ENCODE peak calls at places on chromosomes 5 and 9, in five cellular contexts. G is thoracic aorta, E is PC-9, Q is bronchial epithelial cell, A is AG04449. U is an unnamed sample.

GRCh38 chr5:56166671-56167070 is 66.5 kb downstream of the ANKRD55 start:
- DNase-seq in Q (peak), E (no peak), G (no peak), A (no peak), U (no peak)

GRCh38 chr5:83408719-83409118 is 62.8 kb upstream of the VCAN start:
- DNase-seq in Q (no peak), G (no peak), A (no peak), E (no peak), U (no peak)

GRCh38 chr9:115593587-115594091 is 475.7 kb upstream of the TNC start:
- DNase-seq in A (no peak), G (no peak), E (no peak), Q (peak), U (no peak)

GRCh38 chr5:122924719-122925395 is 79.4 kb downstream of the SNX24 start:
- DNase-seq in E (no peak), A (no peak), G (no peak), Q (no peak), U (no peak)

GRCh38 chr9:5843450-5844249 is 10.7 kb upstream of the ERMP1 start:
- DNase-seq in E (peak), Q (peak), G (no peak), A (no peak), U (peak)

GRCh38 chr5:172115541-172115982 is 72.5 kb downstream of the STK10 start:
- DNase-seq in A (no peak), Q (no peak), E (no peak), G (no peak), U (no peak)

GRCh38 chr5:51472472-51472871 is 89.2 kb downstream of the ISL1 start:
- DNase-seq in G (no peak), E (no peak), Q (no peak), A (no peak), U (no peak)

GRCh38 chr5:104062495-104063377 is 500.1 kb upstream of the NUDT12 start:
- DNase-seq in G (no peak), A (no peak), Q (peak), E (no peak), U (no peak)

GRCh38 chr9:69122086-69122390 is 52.0 kb upstream of the TJP2 start:
- DNase-seq in A (no peak), E (peak), G (no peak), Q (peak), U (no peak)

GRCh38 chr5:170380361-170380951 is 8.7 kb downstream of the KCNMB1 start:
- DNase-seq in G (no peak), A (no peak), Q (no peak), E (peak), U (no peak)

GRCh38 chr9:1222511-1222910 is 172.4 kb downstream of the DMRT2 start:
- DNase-seq in A (no peak), E (no peak), Q (peak), G (no peak), U (no peak)

GRCh38 chr9:34689512-34689911 is 1.6 kb downstream of the CCL19 start:
- DNase-seq in Q (no peak), A (no peak), G (no peak), E (no peak), U (no peak)

GRCh38 chr5:72106922-72107873 is at the start of gene MAP1B:
- DNase-seq in E (peak), G (no peak), A (no peak), Q (no peak), U (no peak)

GRCh38 chr9:131257266-131258025 is 18.9 kb downstream of the FAM78A start:
- DNase-seq in Q (no peak), A (no peak), G (no peak), E (no peak), U (no peak)

GRCh38 chr5:34630596-34630995 is 25.5 kb upstream of the RAI14 start:
- DNase-seq in A (no peak), Q (no peak), G (no peak), E (no peak), U (no peak)

GRCh38 chr9:134265078-134265477 is 61.2 kb upstream of the RXRA start:
- DNase-seq in A (no peak), G (no peak), E (no peak), Q (no peak), U (no peak)

GRCh38 chr9:134264169-134264568 is 62.1 kb upstream of the RXRA start:
- DNase-seq in G (no peak), A (no peak), Q (no peak), E (no peak), U (no peak)

GRCh38 chr9:134268308-134268724 is 57.9 kb upstream of the RXRA start:
- DNase-seq in E (no peak), A (no peak), Q (no peak), G (no peak), U (no peak)

GRCh38 chr9:134267305-134268265 is 58.7 kb upstream of the RXRA start:
- DNase-seq in Q (no peak), E (no peak), A (no peak), G (no peak), U (no peak)

DNA sequence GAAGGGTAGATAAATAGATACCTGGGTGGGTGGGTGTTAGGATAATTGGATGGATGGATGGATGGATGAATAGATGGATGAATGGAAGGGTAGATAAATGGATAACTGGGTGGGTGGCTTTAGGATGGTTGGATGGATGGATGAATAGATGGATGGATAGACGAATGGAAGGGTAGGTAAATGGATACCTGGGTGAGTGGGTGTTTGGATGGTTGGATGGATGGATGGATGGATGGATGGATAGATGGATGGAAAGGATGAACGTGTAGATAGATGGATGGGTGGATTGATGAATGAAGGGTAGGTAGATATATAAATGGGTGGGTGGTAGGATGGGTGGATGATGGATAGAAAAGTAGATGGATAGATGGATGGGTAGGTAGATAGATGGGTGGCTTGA is 59.8 kb upstream of the RXRA start:
- DNase-seq in Q (no peak), A (no peak), E (no peak), G (no peak), U (no peak)
- H3K4me3 ChIP-seq in Q (no peak), A (no peak), E (no peak), G (no peak), U (no peak)

GRCh38 chr9:113568481-113569321 is 105.2 kb downstream of the RGS3 start:
- DNase-seq in Q (no peak), G (no peak), E (no peak), A (no peak), U (no peak)
- H3K4me3 ChIP-seq in Q (no peak), G (peak), E (no peak), A (no peak), U (no peak)

GRCh38 chr9:72575673-72576072 is 54.3 kb downstream of the TMC1 start:
- DNase-seq in G (no peak), A (no peak), Q (no peak), E (no peak), U (no peak)

GRCh38 chr9:72579880-72580570 is 58.6 kb downstream of the TMC1 start:
- DNase-seq in A (no peak), Q (peak), G (no peak), E (peak), U (no peak)

GRCh38 chr9:72576087-72576486 is 54.7 kb downstream of the TMC1 start:
- DNase-seq in E (no peak), G (no peak), Q (no peak), A (no peak), U (no peak)

GRCh38 chr9:72579190-72579589 is 57.8 kb downstream of the TMC1 start:
- DNase-seq in G (no peak), A (no peak), Q (peak), E (peak), U (no peak)

GRCh38 chr9:72577212-72577753 is 55.9 kb downstream of the TMC1 start:
- DNase-seq in G (no peak), A (no peak), E (peak), Q (peak), U (no peak)
- H3K4me3 ChIP-seq in G (peak), A (no peak), E (peak), Q (no peak), U (no peak)

GRCh38 chr5:138466900-138467710 is 1.8 kb downstream of the EGR1 start:
- DNase-seq in A (no peak), E (peak), Q (no peak), G (no peak), U (peak)
- H3K4me3 ChIP-seq in A (peak), E (no peak), Q (peak), G (peak), U (no peak)

GRCh38 chr9:32578976-32579375 is 6.0 kb upstream of the NDUFB6 start:
- DNase-seq in A (no peak), E (no peak), G (no peak), Q (no peak), U (no peak)
- H3K4me3 ChIP-seq in A (no peak), E (no peak), G (peak), Q (no peak), U (no peak)

DNA sequence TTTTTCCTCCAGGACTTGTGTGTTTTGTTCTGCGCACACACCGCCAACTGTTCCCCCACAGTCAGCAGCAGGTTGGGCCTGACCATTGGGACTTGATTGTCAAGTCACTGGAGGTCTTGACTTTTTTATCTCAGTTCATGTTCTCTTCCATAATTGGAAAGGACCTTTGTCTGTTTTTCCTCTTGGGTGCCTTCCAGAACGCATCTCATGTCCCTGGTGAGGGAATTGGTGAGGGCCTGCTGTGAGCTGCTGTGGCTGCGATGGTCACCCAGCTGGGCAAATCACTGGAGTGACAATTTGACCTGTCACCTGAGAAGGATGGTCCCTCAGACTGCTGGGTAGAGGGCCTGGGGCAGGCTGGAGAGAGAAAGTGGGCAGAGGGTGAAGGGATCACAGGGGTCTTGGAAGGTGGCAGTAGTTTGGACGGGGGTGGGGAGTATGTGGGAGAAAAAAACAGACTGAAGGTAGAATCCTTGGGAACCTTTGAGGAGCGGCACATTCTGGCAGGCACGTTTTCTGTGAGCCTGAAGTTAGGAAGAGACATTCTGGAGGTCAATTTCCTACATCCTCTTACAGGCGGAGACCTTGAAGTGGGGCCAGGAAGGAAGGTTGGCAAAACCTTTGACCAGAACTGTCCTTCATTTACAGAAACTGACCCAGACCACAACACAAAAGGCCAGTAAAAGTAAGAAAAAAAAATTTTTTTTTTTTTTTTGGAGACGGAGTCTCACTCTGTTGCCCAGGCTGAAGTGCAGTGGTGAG is 4.4 kb downstream of the CDK9 start:
- DNase-seq in Q (no peak), A (no peak), G (no peak), E (no peak), U (no peak)
- H3K4me3 ChIP-seq in Q (no peak), A (no peak), G (no peak), E (no peak), U (no peak)

GRCh38 chr9:40913096-40913719 is 215.3 kb downstream of the FOXD4L6 start:
- DNase-seq in E (no peak), A (no peak), Q (no peak), G (no peak), U (no peak)

GRCh38 chr9:40913928-40914673 is 214.4 kb downstream of the FOXD4L6 start:
- DNase-seq in A (no peak), G (no peak), E (no peak), Q (no peak), U (no peak)

GRCh38 chr9:40909821-40910220 is 218.7 kb downstream of the FOXD4L6 start:
- DNase-seq in A (no peak), E (no peak), Q (no peak), G (no peak), U (no peak)

GRCh38 chr9:40914772-40915659 is 213.5 kb downstream of the FOXD4L6 start:
- DNase-seq in E (no peak), Q (no peak), A (no peak), G (no peak), U (no peak)

GRCh38 chr9:40911647-40912046 is 216.8 kb downstream of the FOXD4L6 start:
- DNase-seq in A (no peak), Q (no peak), G (no peak), E (no peak), U (no peak)
- H3K4me3 ChIP-seq in A (no peak), Q (no peak), G (no peak), E (no peak), U (no peak)

GRCh38 chr9:98794802-98795201 is 1.6 kb downstream of the ANKS6 start:
- DNase-seq in G (no peak), Q (no peak), E (no peak), A (no peak), U (no peak)
- H3K4me3 ChIP-seq in G (peak), Q (no peak), E (peak), A (no peak), U (no peak)

DNA sequence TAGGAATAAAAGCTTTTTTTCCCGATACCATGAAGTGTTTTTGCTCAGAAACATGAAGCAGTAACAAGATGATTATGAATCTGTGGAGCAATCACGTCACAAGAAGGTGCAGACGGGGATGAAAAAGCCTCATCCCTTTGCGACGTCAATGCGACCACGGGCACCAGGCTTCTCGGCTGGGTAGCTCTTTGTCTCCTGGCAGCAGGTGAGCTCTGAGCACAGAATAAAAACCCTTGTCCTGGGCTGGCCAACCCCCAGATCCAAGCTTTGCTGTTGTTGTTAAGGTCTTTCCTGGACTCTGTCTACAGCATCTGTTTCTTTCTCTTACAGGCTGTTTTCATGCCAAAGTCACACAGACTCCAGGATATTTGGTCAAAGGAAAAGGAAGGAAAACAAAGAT is 113.8 kb downstream of the ANKRD18B start:
- DNase-seq in G (no peak), A (no peak), Q (no peak), E (no peak), U (no peak)
- H3K4me3 ChIP-seq in G (no peak), A (no peak), Q (no peak), E (no peak), U (no peak)

GRCh38 chr9:78884611-78885150 is 587.8 kb downstream of the PSAT1 start:
- DNase-seq in Q (no peak), A (no peak), G (no peak), E (no peak), U (no peak)
- H3K4me3 ChIP-seq in Q (no peak), A (no peak), G (no peak), E (no peak), U (no peak)

U was measured in CD8-positive, alpha-beta memory T cell.